ENCODE peak calls at places on chromosomes 7 and 10, in four cellular contexts. One of them, this sample, is unnamed.

GRCh38 chr7:132434041-132434440 is 142.2 kb downstream of the PLXNA4 start:
- DNase-seq in H1: no peak
- DNase-seq in K562: no peak
- DNase-seq in GM12878: no peak
- DNase-seq in this sample: no peak

GRCh38 chr10:102401735-102402511 is 6.4 kb downstream of the NFKB2 start:
- DNase-seq in H1: no peak
- DNase-seq in K562: no peak
- DNase-seq in GM12878: no peak
- DNase-seq in this sample: no peak

GRCh38 chr10:74953214-74953613 is 126.8 kb downstream of the KAT6B start:
- DNase-seq in H1: no peak
- DNase-seq in K562: no peak
- DNase-seq in GM12878: no peak
- DNase-seq in this sample: peak; percentile 40

GRCh38 chr7:3922175-3922635 is 621.2 kb downstream of the SDK1 start:
- DNase-seq in H1: peak; percentile 49
- DNase-seq in K562: peak; percentile 68
- DNase-seq in GM12878: no peak
- DNase-seq in this sample: peak; percentile 57

GRCh38 chr10:13708256-13708990 is 121.7 kb downstream of the PRPF18 start:
- DNase-seq in H1: no peak
- DNase-seq in K562: no peak
- DNase-seq in GM12878: no peak
- DNase-seq in this sample: no peak

GRCh38 chr10:90286941-90287340 is 570.9 kb downstream of the HTR7 start:
- DNase-seq in H1: no peak
- DNase-seq in K562: no peak
- DNase-seq in GM12878: no peak
- DNase-seq in this sample: no peak

GRCh38 chr7:36967387-36967786 is 243.1 kb upstream of the AOAH start:
- DNase-seq in H1: no peak
- DNase-seq in K562: peak; percentile 62
- DNase-seq in GM12878: no peak
- DNase-seq in this sample: peak; percentile 79

GRCh38 chr10:117132751-117133231 is 5.3 kb downstream of the VAX1 start:
- DNase-seq in H1: peak; percentile 67
- DNase-seq in K562: no peak
- DNase-seq in GM12878: no peak
- DNase-seq in this sample: no peak

GRCh38 chr7:121436688-121437087 is 40.6 kb upstream of the FAM3C start:
- DNase-seq in H1: no peak
- DNase-seq in K562: peak; percentile 60
- DNase-seq in GM12878: no peak
- DNase-seq in this sample: no peak

GRCh38 chr10:103445767-103446567 is 6.2 kb downstream of the CALHM2 start:
- DNase-seq in H1: no peak
- DNase-seq in K562: no peak
- DNase-seq in GM12878: no peak
- DNase-seq in this sample: no peak

GRCh38 chr7:130481898-130482297 is 10.0 kb upstream of the MEST start:
- DNase-seq in H1: no peak
- DNase-seq in K562: no peak
- DNase-seq in GM12878: no peak
- DNase-seq in this sample: no peak

GRCh38 chr10:61068471-61068870 is 124.5 kb upstream of the RHOBTB1 start:
- DNase-seq in H1: no peak
- DNase-seq in K562: no peak
- DNase-seq in GM12878: no peak
- DNase-seq in this sample: no peak

GRCh38 chr7:37433166-37433565 is 15.5 kb downstream of the ELMO1 start:
- DNase-seq in H1: no peak
- DNase-seq in K562: peak; percentile 11
- DNase-seq in GM12878: no peak
- DNase-seq in this sample: no peak

GRCh38 chr7:26937956-26938623 is 73.7 kb upstream of the SKAP2 start:
- DNase-seq in H1: no peak
- DNase-seq in K562: no peak
- DNase-seq in GM12878: no peak
- DNase-seq in this sample: no peak

GRCh38 chr7:46764100-46764941 is 817.6 kb downstream of the TNS3 start:
- DNase-seq in H1: no peak
- DNase-seq in K562: no peak
- DNase-seq in GM12878: peak; percentile 5
- DNase-seq in this sample: no peak

GRCh38 chr7:4876586-4876985 is 6.9 kb downstream of the RADIL start:
- DNase-seq in H1: no peak
- DNase-seq in K562: no peak
- DNase-seq in GM12878: no peak
- DNase-seq in this sample: no peak

GRCh38 chr7:135253851-135254815 is 20.5 kb downstream of the STRA8 start:
- DNase-seq in H1: no peak
- DNase-seq in K562: no peak
- DNase-seq in GM12878: no peak
- DNase-seq in this sample: peak; percentile 50

GRCh38 chr7:84535584-84536255 is 341.1 kb upstream of the SEMA3A start:
- DNase-seq in H1: no peak
- DNase-seq in K562: no peak
- DNase-seq in GM12878: no peak
- DNase-seq in this sample: no peak

GRCh38 chr7:118085000-118085399 is 99.0 kb upstream of the LSM8 start:
- DNase-seq in H1: no peak
- DNase-seq in K562: no peak
- DNase-seq in GM12878: no peak
- DNase-seq in this sample: no peak

GRCh38 chr10:79149662-79150443 is 81.1 kb downstream of the ZMIZ1 start:
- DNase-seq in H1: no peak
- DNase-seq in K562: peak; percentile 97
- DNase-seq in GM12878: no peak
- DNase-seq in this sample: no peak

GRCh38 chr10:80519936-80520650 is 17.6 kb upstream of the SH2D4B start:
- DNase-seq in H1: no peak
- DNase-seq in K562: no peak
- DNase-seq in GM12878: no peak
- DNase-seq in this sample: no peak

GRCh38 chr7:104137971-104138370 is 69.8 kb downstream of the ORC5 start:
- DNase-seq in H1: no peak
- DNase-seq in K562: no peak
- DNase-seq in GM12878: no peak
- DNase-seq in this sample: no peak

GRCh38 chr7:10973942-10974716 is 457 bp downstream of the PHF14 start:
- DNase-seq in H1: no peak
- DNase-seq in K562: peak; percentile 45
- DNase-seq in GM12878: no peak
- DNase-seq in this sample: peak; percentile 12

GRCh38 chr7:30596043-30596641 is 1.5 kb downstream of the GARS1 start:
- DNase-seq in H1: no peak
- DNase-seq in K562: peak; percentile 52
- DNase-seq in GM12878: no peak
- DNase-seq in this sample: peak; percentile 42

GRCh38 chr10:102157224-102157623 is 5.0 kb downstream of the NOLC1 start:
- DNase-seq in H1: no peak
- DNase-seq in K562: no peak
- DNase-seq in GM12878: no peak
- DNase-seq in this sample: no peak

GRCh38 chr10:103612462-103613365 is 119.2 kb downstream of the NEURL1 start:
- DNase-seq in H1: no peak
- DNase-seq in K562: peak; percentile 76
- DNase-seq in GM12878: no peak
- DNase-seq in this sample: no peak

GRCh38 chr7:152869041-152869676 is 109.6 kb downstream of the ACTR3B start:
- DNase-seq in H1: peak; percentile 20
- DNase-seq in K562: no peak
- DNase-seq in GM12878: no peak
- DNase-seq in this sample: no peak

GRCh38 chr10:59006511-59007306 is 169.7 kb upstream of the PHYHIPL start:
- DNase-seq in H1: no peak
- DNase-seq in K562: no peak
- DNase-seq in GM12878: no peak
- DNase-seq in this sample: peak; percentile 86
- TF ChIP-seq HDAC6 in H1: no peak
- TF ChIP-seq HDAC6 in K562: no peak
- TF ChIP-seq HDAC6 in GM12878: no peak
- TF ChIP-seq HDAC6 in this sample: no peak

DNA sequence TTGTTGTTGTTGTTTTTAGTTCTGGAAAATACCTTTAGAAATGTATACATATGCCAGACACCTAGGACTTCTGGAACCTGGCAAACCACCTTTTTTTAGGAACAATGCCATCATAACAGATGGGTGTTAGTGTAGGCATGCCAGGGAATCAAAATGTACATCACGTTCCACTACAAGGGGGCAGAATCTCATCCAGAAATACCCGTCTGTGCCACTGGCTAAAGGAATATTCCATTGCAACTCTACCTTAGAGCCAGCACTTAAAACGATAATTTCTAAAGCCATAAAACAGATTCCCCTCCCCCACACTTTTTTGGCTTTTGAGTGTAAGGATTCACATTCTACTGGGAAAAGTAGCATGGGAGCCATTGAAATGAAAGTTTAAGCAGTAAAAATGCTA is 239.8 kb downstream of the ETV1 start:
- DNase-seq in H1: no peak
- DNase-seq in K562: no peak
- DNase-seq in GM12878: no peak
- DNase-seq in this sample: no peak
- TF ChIP-seq EP300 in H1: no peak
- TF ChIP-seq EP300 in K562: no peak
- TF ChIP-seq EP300 in GM12878: no peak
- TF ChIP-seq EP300 in this sample: no peak

GRCh38 chr7:90111-91063 is 102.0 kb upstream of the FAM20C start:
- DNase-seq in H1: peak; percentile 37
- DNase-seq in K562: no peak
- DNase-seq in GM12878: no peak
- DNase-seq in this sample: no peak
- TF ChIP-seq HDAC6 in H1: no peak
- TF ChIP-seq HDAC6 in K562: no peak
- TF ChIP-seq HDAC6 in GM12878: no peak
- TF ChIP-seq HDAC6 in this sample: no peak

GRCh38 chr10:21753497-21754270 is 219.7 kb downstream of the MLLT10 start:
- DNase-seq in H1: no peak
- DNase-seq in K562: no peak
- DNase-seq in GM12878: no peak
- DNase-seq in this sample: no peak
- TF ChIP-seq EP300 in H1: no peak
- TF ChIP-seq EP300 in K562: no peak
- TF ChIP-seq EP300 in GM12878: no peak
- TF ChIP-seq EP300 in this sample: no peak

GRCh38 chr7:139735912-139736595 is 41.7 kb downstream of the HIPK2 start:
- DNase-seq in H1: no peak
- DNase-seq in K562: no peak
- DNase-seq in GM12878: no peak
- DNase-seq in this sample: no peak

GRCh38 chr7:139738772-139739171 is 39.0 kb downstream of the HIPK2 start:
- DNase-seq in H1: no peak
- DNase-seq in K562: no peak
- DNase-seq in GM12878: no peak
- DNase-seq in this sample: no peak

GRCh38 chr7:139739863-139740597 is 37.8 kb downstream of the HIPK2 start:
- DNase-seq in H1: no peak
- DNase-seq in K562: no peak
- DNase-seq in GM12878: no peak
- DNase-seq in this sample: no peak

GRCh38 chr7:139737221-139738100 is 40.3 kb downstream of the HIPK2 start:
- DNase-seq in H1: no peak
- DNase-seq in K562: no peak
- DNase-seq in GM12878: no peak
- DNase-seq in this sample: no peak

DNA sequence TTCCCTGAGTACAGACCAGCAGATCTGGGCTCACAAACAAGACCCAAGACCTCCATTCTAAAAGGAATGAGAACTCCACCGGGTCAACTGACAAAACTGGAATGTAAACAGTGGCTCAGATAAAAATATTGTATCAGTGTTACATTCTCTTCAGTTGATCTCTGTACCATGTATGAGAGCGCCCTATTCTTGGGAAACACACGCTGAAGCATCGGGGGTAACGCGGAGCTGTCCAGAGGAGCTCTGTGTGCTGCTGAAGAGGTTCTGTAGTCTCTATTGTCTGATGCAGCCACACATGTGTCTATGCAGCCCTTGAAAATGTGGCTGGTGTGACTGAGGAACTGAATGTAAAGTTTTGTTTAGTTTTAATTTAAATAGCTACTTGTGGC is 39.7 kb downstream of the HIPK2 start:
- DNase-seq in H1: no peak
- DNase-seq in K562: no peak
- DNase-seq in GM12878: no peak
- DNase-seq in this sample: peak; percentile 86
- TF ChIP-seq HDAC6 in H1: no peak
- TF ChIP-seq HDAC6 in K562: no peak
- TF ChIP-seq HDAC6 in GM12878: no peak
- TF ChIP-seq HDAC6 in this sample: no peak

DNA sequence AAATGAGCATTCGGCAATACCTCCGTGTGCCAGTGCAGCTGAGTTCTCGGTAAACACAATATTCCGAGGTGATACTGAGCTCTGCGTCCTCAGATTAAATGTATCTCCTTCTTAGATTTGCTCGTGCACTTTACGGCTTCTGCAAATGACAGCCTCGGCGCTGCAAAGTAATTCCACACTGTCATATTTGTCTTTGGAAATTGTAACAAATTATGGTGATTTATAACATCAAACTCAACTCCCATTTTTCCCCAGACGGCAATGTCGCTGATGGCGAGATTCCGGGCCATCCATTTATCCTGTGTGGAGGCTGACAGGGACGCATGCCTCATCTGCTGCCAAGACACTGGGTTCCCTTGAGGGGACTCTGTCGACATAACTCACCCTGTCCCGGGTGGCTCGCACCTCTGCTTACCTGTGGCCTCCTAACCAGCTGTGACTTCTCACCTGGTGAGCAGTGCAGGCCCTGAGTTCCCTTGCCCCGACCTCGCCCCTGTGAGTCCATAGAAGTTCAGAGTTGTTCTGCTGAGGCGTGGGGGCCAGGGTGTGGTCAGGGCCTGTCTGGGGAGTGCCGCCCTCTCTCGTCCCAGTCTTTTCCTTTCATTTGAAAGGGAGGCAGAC is 201.9 kb downstream of the ADARB2 start:
- DNase-seq in H1: no peak
- DNase-seq in K562: no peak
- DNase-seq in GM12878: no peak
- DNase-seq in this sample: no peak
- TF ChIP-seq EP300 in H1: no peak
- TF ChIP-seq EP300 in K562: no peak
- TF ChIP-seq EP300 in GM12878: no peak
- TF ChIP-seq EP300 in this sample: no peak